ENCODE peak calls at places on chromosomes 12 and 14, in eight cellular contexts. S is renal cortical epithelial cell, P is kidney tubule cell, C is HCT116, A is NCI-H146, W is HS-5, G is iPS DF 19.7, D is Caki2. V is an unnamed sample.

GRCh38 chr14:77375973-77376372 is 921 bp downstream of the TMED8 start:
- DNase-seq in S (no peak), P (no peak), C (no peak), A (peak), W (no peak), G (no peak), D (peak), V (no peak)

GRCh38 chr12:51528852-51529545 is 62.0 kb upstream of the SCN8A start:
- DNase-seq in S (no peak), P (peak), C (no peak), A (no peak), W (no peak), G (no peak), D (peak), V (no peak)

GRCh38 chr14:96559571-96559970 is 57.4 kb downstream of the PAPOLA start:
- DNase-seq in S (no peak), P (no peak), C (no peak), A (no peak), W (no peak), G (no peak), D (no peak), V (no peak)

GRCh38 chr12:90808568-90808967 is 146.4 kb downstream of the CCER1 start:
- DNase-seq in S (no peak), P (no peak), C (no peak), A (no peak), W (no peak), G (no peak), D (no peak), V (no peak)

GRCh38 chr12:70626180-70626579 is 11.0 kb downstream of the PTPRB start:
- DNase-seq in S (no peak), P (no peak), C (no peak), A (no peak), W (no peak), G (no peak), D (no peak), V (no peak)

GRCh38 chr12:80056845-80057244 is 42.5 kb upstream of the OTOGL start:
- DNase-seq in S (peak), P (no peak), C (no peak), A (no peak), W (no peak), G (no peak), D (peak), V (no peak)

GRCh38 chr12:4202482-4202881 is 71.1 kb upstream of the CCND2 start:
- DNase-seq in S (no peak), P (no peak), C (no peak), A (no peak), W (no peak), G (no peak), D (no peak), V (no peak)

GRCh38 chr14:29240046-29240445 is 473.5 kb downstream of the FOXG1 start:
- DNase-seq in S (no peak), P (peak), C (no peak), A (no peak), W (peak), G (no peak), D (peak), V (no peak)

GRCh38 chr12:21129906-21130305 is 1.1 kb upstream of the SLCO1B1 start:
- DNase-seq in S (no peak), P (no peak), C (no peak), A (no peak), W (no peak), G (no peak), D (no peak), V (no peak)

GRCh38 chr12:60494249-60494648 is 898.4 kb downstream of the SLC16A7 start:
- DNase-seq in S (peak), P (peak), C (peak), A (peak), W (peak), G (peak), D (peak), V (no peak)

GRCh38 chr12:11813422-11813813 is 163.9 kb downstream of the ETV6 start:
- DNase-seq in S (no peak), P (no peak), C (no peak), A (peak), W (no peak), G (no peak), D (no peak), V (no peak)

GRCh38 chr12:79420146-79420618 is 270.6 kb downstream of the PAWR start:
- DNase-seq in S (peak), P (peak), C (peak), A (peak), W (peak), G (peak), D (peak), V (no peak)

GRCh38 chr14:69046468-69046867 is 67.4 kb upstream of the ACTN1 start:
- DNase-seq in S (no peak), P (peak), C (no peak), A (no peak), W (no peak), G (no peak), D (no peak), V (no peak)

GRCh38 chr12:131723532-131723931 is 12.6 kb downstream of the SFSWAP start:
- DNase-seq in S (no peak), P (no peak), C (no peak), A (no peak), W (no peak), G (peak), D (no peak), V (no peak)

GRCh38 chr12:18905134-18905533 is 167.2 kb downstream of the CAPZA3 start:
- DNase-seq in S (peak), P (no peak), C (no peak), A (no peak), W (no peak), G (no peak), D (no peak), V (no peak)

GRCh38 chr12:12357697-12358476 is 1.0 kb downstream of the BORCS5 start:
- DNase-seq in S (peak), P (no peak), C (no peak), A (peak), W (no peak), G (no peak), D (no peak), V (no peak)